ENCODE peak calls at places on chromosomes 1 and 21, in nine cellular contexts. One of them, this sample, is unnamed. For H3K36me3, the result is how much of the 10 kb centered on the place peaks cover.

GRCh38 chr1:243414152-243414494 is 158.3 kb downstream of the SDCCAG8 start:
- DNase-seq in ovary: no peak
- DNase-seq in PC-9: no peak
- DNase-seq in Panc1: no peak
- DNase-seq in tibial artery: no peak
- DNase-seq in CD8-positive, alpha-beta T cell: no peak
- DNase-seq in neural progenitor cell: no peak
- DNase-seq in SK-N-SH: no peak
- DNase-seq in fibroblast of lung: no peak
- DNase-seq in this sample: no peak

GRCh38 chr21:45839274-45839673 is 142.3 kb upstream of the COL6A1 start:
- DNase-seq in ovary: no peak
- DNase-seq in PC-9: no peak
- DNase-seq in Panc1: no peak
- DNase-seq in tibial artery: no peak
- DNase-seq in CD8-positive, alpha-beta T cell: no peak
- DNase-seq in neural progenitor cell: no peak
- DNase-seq in SK-N-SH: no peak
- DNase-seq in fibroblast of lung: peak
- DNase-seq in this sample: no peak

GRCh38 chr1:38133781-38134180 is 87.2 kb upstream of the POU3F1 start:
- DNase-seq in ovary: no peak
- DNase-seq in PC-9: no peak
- DNase-seq in Panc1: no peak
- DNase-seq in tibial artery: no peak
- DNase-seq in CD8-positive, alpha-beta T cell: no peak
- DNase-seq in neural progenitor cell: no peak
- DNase-seq in SK-N-SH: no peak
- DNase-seq in fibroblast of lung: no peak
- DNase-seq in this sample: no peak

GRCh38 chr1:13813398-13814012 is 113.5 kb downstream of the PRDM2 start:
- DNase-seq in ovary: peak
- DNase-seq in PC-9: no peak
- DNase-seq in Panc1: no peak
- DNase-seq in tibial artery: no peak
- DNase-seq in CD8-positive, alpha-beta T cell: peak
- DNase-seq in neural progenitor cell: peak
- DNase-seq in SK-N-SH: peak
- DNase-seq in fibroblast of lung: no peak
- DNase-seq in this sample: no peak

GRCh38 chr1:85027242-85027983 is 20.9 kb downstream of the MCOLN3 start:
- DNase-seq in ovary: no peak
- DNase-seq in PC-9: no peak
- DNase-seq in Panc1: peak
- DNase-seq in tibial artery: no peak
- DNase-seq in CD8-positive, alpha-beta T cell: peak
- DNase-seq in neural progenitor cell: peak
- DNase-seq in SK-N-SH: no peak
- DNase-seq in fibroblast of lung: peak
- DNase-seq in this sample: no peak

GRCh38 chr1:201775380-201775779 is 53.6 kb upstream of the IPO9 start:
- DNase-seq in ovary: no peak
- DNase-seq in PC-9: no peak
- DNase-seq in Panc1: no peak
- DNase-seq in tibial artery: no peak
- DNase-seq in CD8-positive, alpha-beta T cell: no peak
- DNase-seq in neural progenitor cell: no peak
- DNase-seq in SK-N-SH: no peak
- DNase-seq in fibroblast of lung: no peak
- DNase-seq in this sample: no peak

GRCh38 chr1:162720996-162721395 is 69.5 kb upstream of the HSD17B7 start:
- DNase-seq in ovary: no peak
- DNase-seq in PC-9: no peak
- DNase-seq in Panc1: no peak
- DNase-seq in tibial artery: no peak
- DNase-seq in CD8-positive, alpha-beta T cell: no peak
- DNase-seq in neural progenitor cell: no peak
- DNase-seq in SK-N-SH: no peak
- DNase-seq in fibroblast of lung: peak
- DNase-seq in this sample: no peak

GRCh38 chr21:35366348-35367085 is 317.4 kb upstream of the RUNX1 start:
- DNase-seq in ovary: no peak
- DNase-seq in PC-9: no peak
- DNase-seq in Panc1: no peak
- DNase-seq in tibial artery: no peak
- DNase-seq in CD8-positive, alpha-beta T cell: no peak
- DNase-seq in neural progenitor cell: no peak
- DNase-seq in SK-N-SH: no peak
- DNase-seq in fibroblast of lung: peak
- DNase-seq in this sample: no peak

GRCh38 chr1:185263292-185263691 is 53.8 kb downstream of the IVNS1ABP start:
- DNase-seq in ovary: no peak
- DNase-seq in PC-9: no peak
- DNase-seq in Panc1: no peak
- DNase-seq in tibial artery: no peak
- DNase-seq in CD8-positive, alpha-beta T cell: no peak
- DNase-seq in neural progenitor cell: no peak
- DNase-seq in SK-N-SH: no peak
- DNase-seq in fibroblast of lung: no peak
- DNase-seq in this sample: no peak

GRCh38 chr1:245576323-245576722 is 421.5 kb downstream of the KIF26B start:
- DNase-seq in ovary: no peak
- DNase-seq in PC-9: no peak
- DNase-seq in Panc1: no peak
- DNase-seq in tibial artery: no peak
- DNase-seq in CD8-positive, alpha-beta T cell: no peak
- DNase-seq in neural progenitor cell: no peak
- DNase-seq in SK-N-SH: no peak
- DNase-seq in fibroblast of lung: no peak
- DNase-seq in this sample: no peak

GRCh38 chr1:41558761-41559171 is 74.3 kb upstream of the EDN2 start:
- DNase-seq in ovary: no peak
- DNase-seq in PC-9: no peak
- DNase-seq in Panc1: no peak
- DNase-seq in tibial artery: peak
- DNase-seq in CD8-positive, alpha-beta T cell: no peak
- DNase-seq in neural progenitor cell: no peak
- DNase-seq in SK-N-SH: no peak
- DNase-seq in fibroblast of lung: no peak
- DNase-seq in this sample: no peak

GRCh38 chr1:119737040-119737682 is 25.4 kb downstream of the PHGDH start:
- DNase-seq in ovary: peak
- DNase-seq in PC-9: no peak
- DNase-seq in Panc1: no peak
- DNase-seq in tibial artery: no peak
- DNase-seq in CD8-positive, alpha-beta T cell: no peak
- DNase-seq in neural progenitor cell: no peak
- DNase-seq in SK-N-SH: no peak
- DNase-seq in fibroblast of lung: peak
- DNase-seq in this sample: no peak

GRCh38 chr1:46274224-46275029 is 26.9 kb downstream of the RAD54L start:
- DNase-seq in ovary: no peak
- DNase-seq in PC-9: no peak
- DNase-seq in Panc1: no peak
- DNase-seq in tibial artery: no peak
- DNase-seq in CD8-positive, alpha-beta T cell: no peak
- DNase-seq in neural progenitor cell: no peak
- DNase-seq in SK-N-SH: no peak
- DNase-seq in fibroblast of lung: no peak
- DNase-seq in this sample: no peak

GRCh38 chr1:163959622-163960021 is 599.4 kb upstream of the PBX1 start:
- DNase-seq in ovary: no peak
- DNase-seq in PC-9: no peak
- DNase-seq in Panc1: no peak
- DNase-seq in tibial artery: no peak
- DNase-seq in CD8-positive, alpha-beta T cell: no peak
- DNase-seq in neural progenitor cell: no peak
- DNase-seq in SK-N-SH: no peak
- DNase-seq in fibroblast of lung: no peak
- DNase-seq in this sample: no peak

GRCh38 chr1:17744666-17745563 is 10.2 kb upstream of the ACTL8 start:
- DNase-seq in ovary: no peak
- DNase-seq in PC-9: no peak
- DNase-seq in Panc1: no peak
- DNase-seq in tibial artery: no peak
- DNase-seq in CD8-positive, alpha-beta T cell: no peak
- DNase-seq in neural progenitor cell: no peak
- DNase-seq in SK-N-SH: no peak
- DNase-seq in fibroblast of lung: no peak
- DNase-seq in this sample: no peak

GRCh38 chr1:85289207-85289847 is 12.9 kb upstream of the BCL10 start:
- DNase-seq in ovary: no peak
- DNase-seq in PC-9: peak
- DNase-seq in Panc1: peak
- DNase-seq in tibial artery: no peak
- DNase-seq in CD8-positive, alpha-beta T cell: no peak
- DNase-seq in neural progenitor cell: no peak
- DNase-seq in SK-N-SH: no peak
- DNase-seq in fibroblast of lung: peak
- DNase-seq in this sample: peak

GRCh38 chr1:91075233-91076135 is 53.6 kb upstream of the ZNF644 start:
- DNase-seq in ovary: no peak
- DNase-seq in PC-9: no peak
- DNase-seq in Panc1: no peak
- DNase-seq in tibial artery: no peak
- DNase-seq in CD8-positive, alpha-beta T cell: no peak
- DNase-seq in neural progenitor cell: no peak
- DNase-seq in SK-N-SH: no peak
- DNase-seq in fibroblast of lung: no peak
- DNase-seq in this sample: no peak

GRCh38 chr1:36156329-36157114 is 562 bp downstream of the MAP7D1 start:
- DNase-seq in ovary: peak
- DNase-seq in PC-9: peak
- DNase-seq in Panc1: no peak
- DNase-seq in tibial artery: peak
- DNase-seq in CD8-positive, alpha-beta T cell: peak
- DNase-seq in neural progenitor cell: peak
- DNase-seq in SK-N-SH: peak
- DNase-seq in fibroblast of lung: peak
- DNase-seq in this sample: no peak

GRCh38 chr1:107935396-107936064 is 29.4 kb downstream of the VAV3 start:
- DNase-seq in ovary: no peak
- DNase-seq in PC-9: no peak
- DNase-seq in Panc1: no peak
- DNase-seq in tibial artery: no peak
- DNase-seq in CD8-positive, alpha-beta T cell: no peak
- DNase-seq in neural progenitor cell: no peak
- DNase-seq in SK-N-SH: no peak
- DNase-seq in fibroblast of lung: no peak
- DNase-seq in this sample: no peak
- TF ChIP-seq CTCF in ovary: no peak
- TF ChIP-seq CTCF in PC-9: no peak
- TF ChIP-seq CTCF in Panc1: no peak
- TF ChIP-seq CTCF in tibial artery: no peak
- TF ChIP-seq CTCF in CD8-positive, alpha-beta T cell: no peak
- TF ChIP-seq CTCF in neural progenitor cell: no peak
- TF ChIP-seq CTCF in SK-N-SH: no peak
- TF ChIP-seq CTCF in fibroblast of lung: no peak
- TF ChIP-seq CTCF in this sample: no peak

GRCh38 chr1:165674599-165674998 is 23.8 kb downstream of the ALDH9A1 start:
- DNase-seq in ovary: no peak
- DNase-seq in PC-9: no peak
- DNase-seq in Panc1: no peak
- DNase-seq in tibial artery: no peak
- DNase-seq in CD8-positive, alpha-beta T cell: no peak
- DNase-seq in neural progenitor cell: no peak
- DNase-seq in SK-N-SH: no peak
- DNase-seq in fibroblast of lung: peak
- DNase-seq in this sample: no peak
- H3K36me3 ChIP-seq in ovary: under half
- H3K36me3 ChIP-seq in PC-9: under half
- H3K36me3 ChIP-seq in Panc1: under half
- H3K36me3 ChIP-seq in tibial artery: under half
- H3K36me3 ChIP-seq in CD8-positive, alpha-beta T cell: under half
- H3K36me3 ChIP-seq in neural progenitor cell: under half
- H3K36me3 ChIP-seq in SK-N-SH: half or more
- H3K36me3 ChIP-seq in fibroblast of lung: under half
- H3K36me3 ChIP-seq in this sample: under half

DNA sequence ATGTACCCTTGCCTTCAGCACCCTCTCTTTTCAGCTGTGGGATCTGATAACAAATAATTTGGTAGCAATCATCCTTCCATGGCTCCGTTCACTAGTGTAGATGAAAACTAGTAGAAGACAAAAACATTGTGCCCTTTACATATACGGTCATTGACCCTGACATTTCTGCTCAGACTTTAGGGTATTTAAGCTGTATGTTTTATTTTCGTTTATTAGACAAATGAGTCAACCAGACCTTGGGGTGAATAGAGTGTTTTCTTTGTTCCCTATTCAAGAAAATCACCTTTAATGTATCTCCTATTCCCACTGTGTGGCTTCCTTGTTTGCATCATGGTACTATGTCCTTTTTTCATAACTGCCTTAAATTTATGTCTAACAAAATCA is 187.3 kb downstream of the VAV3 start:
- DNase-seq in ovary: no peak
- DNase-seq in PC-9: no peak
- DNase-seq in Panc1: no peak
- DNase-seq in tibial artery: no peak
- DNase-seq in CD8-positive, alpha-beta T cell: no peak
- DNase-seq in neural progenitor cell: no peak
- DNase-seq in SK-N-SH: no peak
- DNase-seq in fibroblast of lung: no peak
- DNase-seq in this sample: no peak
- H3K4me3 ChIP-seq in ovary: no peak
- H3K4me3 ChIP-seq in PC-9: no peak
- H3K4me3 ChIP-seq in Panc1: no peak
- H3K4me3 ChIP-seq in tibial artery: no peak
- H3K4me3 ChIP-seq in CD8-positive, alpha-beta T cell: no peak
- H3K4me3 ChIP-seq in neural progenitor cell: no peak
- H3K4me3 ChIP-seq in SK-N-SH: no peak
- H3K4me3 ChIP-seq in fibroblast of lung: no peak
- H3K4me3 ChIP-seq in this sample: no peak

DNA sequence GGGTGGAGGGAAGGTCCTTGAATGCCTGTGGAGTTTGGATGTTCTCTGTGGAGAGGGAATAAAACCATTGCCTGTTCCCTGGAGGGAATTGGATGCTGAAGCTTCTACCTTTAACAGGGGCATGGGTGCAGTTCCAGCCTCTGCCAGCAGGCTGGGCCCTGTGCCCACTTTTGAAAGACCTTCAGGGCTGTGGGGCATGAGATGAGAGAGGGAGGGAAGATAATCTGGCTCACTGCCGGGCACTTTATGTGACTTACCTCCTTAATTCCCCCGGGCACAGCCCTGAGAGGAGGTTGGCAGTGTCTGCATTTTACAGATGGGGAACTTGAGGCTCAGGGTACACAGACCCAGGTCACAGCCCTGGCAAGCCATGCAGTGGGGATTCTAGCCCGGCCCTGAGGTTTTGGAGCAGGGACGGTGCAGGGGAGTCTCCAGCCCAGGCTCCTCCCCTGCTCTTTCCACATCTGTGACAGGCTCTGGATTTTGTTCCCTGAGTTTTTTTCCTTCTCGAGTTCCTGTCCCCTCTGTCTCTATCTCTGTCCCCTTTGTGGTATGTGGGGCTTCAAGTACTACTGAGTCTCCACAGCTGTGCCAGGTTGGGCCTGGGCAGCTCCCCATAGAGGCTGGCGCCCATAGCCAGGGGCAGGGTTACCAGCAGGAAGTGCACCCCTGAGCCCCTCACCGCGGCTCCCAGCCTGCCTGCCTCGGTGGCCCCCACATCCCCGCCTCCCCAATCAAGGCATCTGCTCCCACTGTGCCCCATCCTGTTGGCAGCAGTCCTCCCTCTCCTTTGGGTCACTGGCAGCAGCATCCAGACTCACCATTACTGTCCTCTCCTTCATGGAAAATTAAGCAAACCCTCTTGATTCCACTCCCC is 14.0 kb upstream of the THEMIS2 start:
- DNase-seq in ovary: peak
- DNase-seq in PC-9: peak
- DNase-seq in Panc1: peak
- DNase-seq in tibial artery: peak
- DNase-seq in CD8-positive, alpha-beta T cell: peak
- DNase-seq in neural progenitor cell: peak
- DNase-seq in SK-N-SH: peak
- DNase-seq in fibroblast of lung: peak
- DNase-seq in this sample: no peak
- TF ChIP-seq CTCF in ovary: peak
- TF ChIP-seq CTCF in PC-9: peak
- TF ChIP-seq CTCF in Panc1: peak
- TF ChIP-seq CTCF in tibial artery: peak
- TF ChIP-seq CTCF in CD8-positive, alpha-beta T cell: peak
- TF ChIP-seq CTCF in neural progenitor cell: peak
- TF ChIP-seq CTCF in SK-N-SH: peak
- TF ChIP-seq CTCF in fibroblast of lung: peak
- TF ChIP-seq CTCF in this sample: peak